ENCODE peak calls at places on chromosomes 4 and X, in six cellular contexts. Y, X, I, C, N and Z are unnamed samples.
A peak's percentile ranks its signal among the peaks of the same experiment; 100 is the strongest.

GRCh38 chr4:4433941-4434340 is 47.0 kb downstream of the NSG1 start:
- DNase-seq in X (no peak), Y (no peak), I (no peak), C (no peak), N (no peak), Z (no peak)

GRCh38 chrX:74521961-74522833 is 92.2 kb downstream of the RLIM start:
- DNase-seq in Y (no peak), C (no peak), X (no peak), I (no peak), N (peak; percentile 27), Z (no peak)

GRCh38 chrX:68705986-68706385 is 58.5 kb downstream of the STARD8 start:
- DNase-seq in Y (no peak), X (no peak), C (no peak), N (no peak), I (no peak), Z (no peak)

GRCh38 chrX:9312922-9313867 is 151.7 kb upstream of the TBL1X start:
- DNase-seq in N (no peak), C (no peak), Y (peak; percentile 58), X (peak; percentile 66), I (no peak), Z (peak; percentile 53)

GRCh38 chrX:1521459-1521956 is 15.5 kb downstream of the P2RY8 start:
- DNase-seq in N (no peak), X (no peak), I (no peak), Y (peak; percentile 76), C (no peak), Z (no peak)

GRCh38 chr4:152784490-152785195 is 4.9 kb downstream of the ARFIP1 start:
- DNase-seq in Y (peak; percentile 72), C (no peak), I (no peak), N (peak; percentile 53), X (peak; percentile 69), Z (peak; percentile 72)

GRCh38 chr4:83034630-83035494 is at the start of gene COPS4:
- DNase-seq in N (peak; percentile 97), C (peak; percentile 99), X (peak; percentile 96), Y (peak; percentile 99), I (peak; percentile 99), Z (peak; percentile 99)

GRCh38 chrX:50586980-50587379 is 116.4 kb upstream of the DGKK start:
- DNase-seq in N (no peak), C (no peak), Y (no peak), X (no peak), I (no peak), Z (no peak)

GRCh38 chr4:76745264-76745663 is 152.7 kb downstream of the SOWAHB start:
- DNase-seq in Y (no peak), I (no peak), C (no peak), X (no peak), N (no peak), Z (no peak)

GRCh38 chrX:106698693-106699092 is 27.8 kb upstream of the RNF128 start:
- DNase-seq in C (no peak), I (no peak), X (no peak), Y (no peak), N (peak; percentile 52), Z (no peak)

GRCh38 chrX:14873676-14874049 is 442 bp downstream of the MOSPD2 start:
- DNase-seq in C (no peak), I (no peak), X (no peak), Y (no peak), N (no peak), Z (no peak)

GRCh38 chr4:144819591-144819990 is 173.6 kb downstream of the HHIP start:
- DNase-seq in X (no peak), C (no peak), I (no peak), Y (no peak), N (no peak), Z (no peak)

GRCh38 chr4:16582526-16582925 is 315.9 kb downstream of the LDB2 start:
- DNase-seq in C (no peak), X (peak; percentile 57), I (no peak), Y (peak; percentile 80), N (no peak), Z (peak; percentile 70)

GRCh38 chrX:138018145-138018799 is 452.3 kb downstream of the ZIC3 start:
- DNase-seq in I (no peak), X (no peak), N (no peak), Y (no peak), C (no peak), Z (no peak)

GRCh38 chr4:75327804-75328512 is 186.2 kb downstream of the RCHY1 start:
- DNase-seq in C (no peak), N (no peak), X (no peak), I (no peak), Y (no peak), Z (no peak)

GRCh38 chrX:49710744-49711319 is 15.0 kb upstream of the PAGE1 start:
- DNase-seq in X (no peak), I (peak; percentile 42), Y (peak; percentile 14), C (no peak), N (no peak), Z (peak; percentile 32)

GRCh38 chrX:122914256-122914655 is 269.8 kb upstream of the GRIA3 start:
- DNase-seq in I (no peak), X (no peak), N (no peak), Y (no peak), C (no peak), Z (no peak)

GRCh38 chr4:54784188-54784671 is 126.5 kb downstream of the KIT start:
- DNase-seq in Y (no peak), I (no peak), X (no peak), C (peak; percentile 13), N (peak; percentile 91), Z (peak; percentile 66)

GRCh38 chr4:37909690-37910486 is 19.0 kb downstream of the TBC1D1 start:
- DNase-seq in I (no peak), N (no peak), X (no peak), Y (no peak), C (no peak), Z (no peak)

GRCh38 chr4:6362896-6363295 is 93.2 kb downstream of the WFS1 start:
- DNase-seq in X (peak; percentile 51), Y (peak; percentile 78), C (no peak), I (peak; percentile 72), N (peak; percentile 60), Z (peak; percentile 39)

GRCh38 chr4:80611366-80611765 is 275.8 kb downstream of the CFAP299 start:
- DNase-seq in C (peak; percentile 34), X (no peak), N (no peak), Y (no peak), I (no peak), Z (no peak)

GRCh38 chr4:114558446-114559020 is 40.1 kb upstream of the UGT8 start:
- DNase-seq in I (peak; percentile 11), Y (peak; percentile 74), N (no peak), X (no peak), C (no peak), Z (no peak)

GRCh38 chrX:24266996-24267395 is 46.9 kb downstream of the SUPT20HL2 start:
- DNase-seq in Y (no peak), N (no peak), X (no peak), I (no peak), C (no peak), Z (no peak)

GRCh38 chr4:163553146-163553545 is 58.7 kb downstream of the TMA16 start:
- DNase-seq in C (no peak), Y (no peak), X (no peak), I (no peak), N (no peak), Z (no peak)